ENCODE peak calls at places on chromosome 1, in eight cellular contexts. X, O, E, L, Z, K, Q and U are unnamed samples.

GRCh38 chr1:235947989-235948388 is 81.3 kb upstream of the LYST start:
- DNase-seq in X (no peak), O (no peak), E (no peak), L (no peak), Z (no peak), K (no peak), Q (no peak), U (no peak)

GRCh38 chr1:61254629-61255323 is 172.4 kb downstream of the NFIA start:
- DNase-seq in X (no peak), O (peak), E (no peak), L (peak), Z (no peak), K (no peak), Q (no peak), U (peak)

GRCh38 chr1:31708324-31708723 is 4.5 kb upstream of the COL16A1 start:
- DNase-seq in X (no peak), O (no peak), E (no peak), L (peak), Z (no peak), K (no peak), Q (no peak), U (no peak)

GRCh38 chr1:151472852-151473731 is 13.8 kb upstream of the POGZ start:
- DNase-seq in X (no peak), O (no peak), E (no peak), L (peak), Z (no peak), K (no peak), Q (peak), U (peak)

GRCh38 chr1:235998812-235999211 is 66.1 kb downstream of the NID1 start:
- DNase-seq in X (no peak), O (no peak), E (no peak), L (no peak), Z (no peak), K (no peak), Q (peak), U (no peak)

GRCh38 chr1:37092937-37093336 is 58.6 kb upstream of the GRIK3 start:
- DNase-seq in X (no peak), O (no peak), E (no peak), L (no peak), Z (no peak), K (no peak), Q (no peak), U (no peak)

GRCh38 chr1:37016121-37016520 is 18.2 kb downstream of the GRIK3 start:
- DNase-seq in X (no peak), O (no peak), E (no peak), L (no peak), Z (no peak), K (no peak), Q (no peak), U (no peak)

GRCh38 chr1:160813215-160813614 is 17.2 kb downstream of the LY9 start:
- DNase-seq in X (no peak), O (peak), E (no peak), L (no peak), Z (no peak), K (no peak), Q (no peak), U (no peak)

GRCh38 chr1:24416666-24417391 is 1.2 kb downstream of the NIPAL3 start:
- DNase-seq in X (peak), O (peak), E (no peak), L (peak), Z (peak), K (peak), Q (peak), U (peak)

GRCh38 chr1:46210561-46210960 is 7.4 kb downstream of the LURAP1 start:
- DNase-seq in X (no peak), O (no peak), E (no peak), L (no peak), Z (no peak), K (no peak), Q (no peak), U (no peak)

GRCh38 chr1:155648207-155649147 is 38.5 kb downstream of the MSTO1 start:
- DNase-seq in X (peak), O (peak), E (no peak), L (peak), Z (peak), K (peak), Q (no peak), U (peak)

GRCh38 chr1:153953859-153954365 is 4.5 kb downstream of the CRTC2 start:
- DNase-seq in X (no peak), O (no peak), E (no peak), L (no peak), Z (no peak), K (no peak), Q (no peak), U (no peak)

GRCh38 chr1:230857077-230857476 is 11.2 kb downstream of the C1orf198 start:
- DNase-seq in X (no peak), O (no peak), E (no peak), L (no peak), Z (no peak), K (no peak), Q (no peak), U (no peak)

GRCh38 chr1:244391761-244392160 is 59.9 kb downstream of the ADSS2 start:
- DNase-seq in X (no peak), O (peak), E (no peak), L (peak), Z (no peak), K (no peak), Q (no peak), U (no peak)

GRCh38 chr1:203571661-203572060 is 55.0 kb upstream of the ATP2B4 start:
- DNase-seq in X (no peak), O (no peak), E (no peak), L (no peak), Z (no peak), K (no peak), Q (no peak), U (no peak)

GRCh38 chr1:205373022-205373421 is 16.3 kb upstream of the KLHDC8A start:
- DNase-seq in X (no peak), O (no peak), E (no peak), L (no peak), Z (no peak), K (no peak), Q (no peak), U (no peak)